ENCODE peak calls at places on chromosomes 12 and 14, in six cellular contexts. M is sigmoid colon, C is transverse colon, H is stomach, U is A549, J is suprapubic skin. D is an unnamed sample.

GRCh38 chr14:104184506-104184905 is 46.1 kb downstream of the KIF26A start:
- DNase-seq in M (no peak), C (no peak), H (no peak), U (peak; percentile 28), J (no peak), D (no peak)

GRCh38 chr14:58643366-58643765 is 5.6 kb downstream of the DACT1 start:
- DNase-seq in M (no peak), C (no peak), H (no peak), U (no peak), J (no peak), D (no peak)

GRCh38 chr14:74411671-74412070 is 14.3 kb downstream of the SYNDIG1L start:
- DNase-seq in M (peak; percentile 41), C (no peak), H (no peak), U (no peak), J (no peak), D (no peak)

GRCh38 chr14:88002421-88002820 is 2.5 kb upstream of the GPR65 start:
- DNase-seq in M (no peak), C (no peak), H (no peak), U (no peak), J (no peak), D (no peak)

GRCh38 chr14:20857630-20858261 is 33.4 kb upstream of the RNASE3 start:
- DNase-seq in M (peak; percentile 84), C (peak; percentile 71), H (peak; percentile 77), U (peak; percentile 56), J (no peak), D (peak; percentile 48)

GRCh38 chr12:111443586-111443985 is 37.9 kb downstream of the SH2B3 start:
- DNase-seq in M (peak; percentile 61), C (peak; percentile 23), H (peak; percentile 21), U (no peak), J (peak; percentile 49), D (no peak)

GRCh38 chr12:51346581-51346980 is at the start of gene CELA1:
- DNase-seq in M (no peak), C (no peak), H (no peak), U (no peak), J (no peak), D (no peak)

GRCh38 chr12:30692470-30692869 is 3.2 kb downstream of the IPO8 start:
- DNase-seq in M (no peak), C (no peak), H (no peak), U (no peak), J (no peak), D (peak; percentile 3)

GRCh38 chr12:27969011-27969900 is 3.3 kb downstream of the PTHLH start:
- DNase-seq in M (peak; percentile 65), C (no peak), H (no peak), U (peak; percentile 69), J (no peak), D (peak; percentile 25)

GRCh38 chr12:116799955-116800354 is 61.8 kb downstream of the RNFT2 start:
- DNase-seq in M (no peak), C (no peak), H (no peak), U (no peak), J (no peak), D (no peak)

GRCh38 chr12:75478395-75478794 is 2.2 kb upstream of the GLIPR1 start:
- DNase-seq in M (no peak), C (no peak), H (no peak), U (no peak), J (no peak), D (no peak)

GRCh38 chr12:113407931-113408585 is 4.4 kb upstream of the SDS start:
- DNase-seq in M (no peak), C (no peak), H (no peak), U (no peak), J (no peak), D (no peak)

GRCh38 chr12:14952295-14952995 is 9.0 kb downstream of the ARHGDIB start:
- DNase-seq in M (no peak), C (peak; percentile 26), H (no peak), U (peak; percentile 87), J (no peak), D (peak; percentile 35)

GRCh38 chr12:131784909-131785762 is 43.1 kb upstream of the MMP17 start:
- DNase-seq in M (peak; percentile 53), C (no peak), H (no peak), U (no peak), J (no peak), D (no peak)

GRCh38 chr12:4269279-4269991 is 4.1 kb upstream of the CCND2 start:
- DNase-seq in M (peak; percentile 95), C (peak; percentile 89), H (peak; percentile 68), U (no peak), J (no peak), D (peak; percentile 86)

GRCh38 chr14:74595006-74595735 is 16.9 kb downstream of the LTBP2 start:
- DNase-seq in M (peak; percentile 87), C (peak; percentile 36), H (no peak), U (no peak), J (no peak), D (peak; percentile 44)

GRCh38 chr14:103884854-103885253 is 37.5 kb upstream of the PPP1R13B start:
- DNase-seq in M (no peak), C (no peak), H (no peak), U (no peak), J (no peak), D (no peak)

GRCh38 chr12:44405267-44405666 is 470.8 kb downstream of the NELL2 start:
- DNase-seq in M (no peak), C (no peak), H (no peak), U (no peak), J (no peak), D (no peak)

GRCh38 chr12:53804429-53804828 is 52.6 kb upstream of the CISTR start:
- DNase-seq in M (no peak), C (no peak), H (no peak), U (peak; percentile 78), J (no peak), D (no peak)

GRCh38 chr12:109116611-109116949 is 193 bp downstream of the ACACB start:
- DNase-seq in M (peak; percentile 75), C (no peak), H (no peak), U (no peak), J (no peak), D (no peak)

GRCh38 chr12:109114644-109115043 is 1.7 kb upstream of the ACACB start:
- DNase-seq in M (no peak), C (no peak), H (no peak), U (no peak), J (no peak), D (no peak)

GRCh38 chr12:109113661-109114321 is 2.6 kb upstream of the ACACB start:
- DNase-seq in M (peak; percentile 60), C (no peak), H (no peak), U (no peak), J (no peak), D (no peak)

GRCh38 chr12:109115758-109116610 is at the start of gene ACACB:
- DNase-seq in M (peak; percentile 90), C (peak; percentile 78), H (peak; percentile 86), U (no peak), J (peak; percentile 89), D (peak; percentile 96)

DNA sequence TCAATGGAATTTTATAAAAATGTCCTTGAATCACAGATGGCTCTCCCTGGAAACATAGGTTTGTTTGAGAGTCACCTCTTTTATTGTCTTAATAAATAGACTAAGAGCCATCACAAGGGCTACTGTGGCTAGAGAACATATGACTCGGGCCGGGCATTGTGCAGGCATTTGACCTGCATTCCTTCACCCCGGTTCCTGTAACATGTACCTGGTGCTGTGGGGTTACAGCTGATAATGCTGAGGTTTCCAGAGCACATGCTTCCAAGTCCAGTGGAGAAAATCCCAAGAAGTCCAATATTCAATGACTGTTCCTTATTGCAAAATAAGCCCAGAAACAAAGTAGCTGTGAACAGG is 1.0 kb upstream of the ACACB start:
- DNase-seq in M (no peak), C (no peak), H (no peak), U (no peak), J (no peak), D (no peak)
- H3K4me1 ChIP-seq in M (peaks cover 65% of the 10 kb centered on the region), C (peaks cover 64% of the 10 kb centered on the region), H (peaks cover 77% of the 10 kb centered on the region), U (peaks cover 8% of the 10 kb centered on the region), J (peaks cover 62% of the 10 kb centered on the region), D (peaks cover 87% of the 10 kb centered on the region)

GRCh38 chr12:32446306-32447119 is 47.2 kb downstream of the FGD4 start:
- DNase-seq in M (no peak), C (no peak), H (no peak), U (no peak), J (no peak), D (no peak)

GRCh38 chr12:32450768-32451167 is 51.4 kb downstream of the FGD4 start:
- DNase-seq in M (no peak), C (peak; percentile 22), H (no peak), U (no peak), J (no peak), D (no peak)

GRCh38 chr12:32450363-32450762 is 51.0 kb downstream of the FGD4 start:
- DNase-seq in M (no peak), C (no peak), H (no peak), U (no peak), J (no peak), D (no peak)

GRCh38 chr12:32445356-32445755 is 46.0 kb downstream of the FGD4 start:
- DNase-seq in M (no peak), C (no peak), H (no peak), U (no peak), J (no peak), D (no peak)

DNA sequence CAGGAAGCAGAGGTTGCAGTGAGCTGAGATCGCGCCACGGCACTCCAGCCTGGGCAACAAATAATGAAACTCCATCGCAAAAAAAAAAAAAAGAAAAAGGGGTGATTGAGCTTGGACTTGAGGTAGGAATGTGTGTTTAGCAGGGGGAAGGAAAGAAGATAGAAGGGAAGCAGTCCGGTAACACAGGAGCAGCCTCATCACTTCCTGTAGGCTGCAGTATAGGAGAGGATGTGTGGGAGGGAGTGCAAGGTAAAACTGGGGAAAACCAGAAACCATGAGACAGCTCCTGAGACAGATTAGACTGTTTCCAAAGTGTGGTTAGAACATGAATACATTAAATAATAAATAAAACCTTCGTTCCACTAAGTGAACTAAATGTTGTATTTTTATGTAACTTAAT is 49.2 kb downstream of the FGD4 start:
- DNase-seq in M (no peak), C (no peak), H (no peak), U (no peak), J (no peak), D (no peak)
- TF ChIP-seq CTCF in M (no peak), C (no peak), H (no peak), U (no peak), J (no peak), D (no peak)

GRCh38 chr14:100031506-100032281 is 33.5 kb upstream of the EVL start:
- DNase-seq in M (peak; percentile 80), C (peak; percentile 24), H (no peak), U (peak; percentile 91), J (no peak), D (peak; percentile 53)
- TF ChIP-seq POLR2A in M (no peak), C (no peak), H (no peak), U (no peak), J (no peak), D (no peak)

GRCh38 chr14:61754627-61755381 is 7.4 kb upstream of the SNAPC1 start:
- DNase-seq in M (no peak), C (no peak), H (no peak), U (no peak), J (no peak), D (no peak)

GRCh38 chr14:61750708-61751474 is 11.3 kb upstream of the SNAPC1 start:
- DNase-seq in M (peak; percentile 92), C (peak; percentile 91), H (peak; percentile 91), U (peak; percentile 83), J (peak; percentile 93), D (peak; percentile 88)

GRCh38 chr14:61751475-61751989 is 10.7 kb upstream of the SNAPC1 start:
- DNase-seq in M (no peak), C (no peak), H (no peak), U (no peak), J (no peak), D (no peak)

GRCh38 chr14:61753631-61754030 is 8.6 kb upstream of the SNAPC1 start:
- DNase-seq in M (no peak), C (no peak), H (no peak), U (no peak), J (no peak), D (no peak)

GRCh38 chr14:61752626-61753025 is 9.6 kb upstream of the SNAPC1 start:
- DNase-seq in M (no peak), C (no peak), H (no peak), U (no peak), J (no peak), D (no peak)
- H3K4me1 ChIP-seq in M (no peaks in the 10 kb centered on the region), C (peaks cover 44% of the 10 kb centered on the region), H (peaks cover 16% of the 10 kb centered on the region), U (peaks cover 57% of the 10 kb centered on the region), J (peaks cover 14% of the 10 kb centered on the region), D (peaks cover 18% of the 10 kb centered on the region)